ENCODE peak calls at places on chromosomes 1 and 21, in five cellular contexts. L is neuronal stem cell, S is IMR-90, K is PC-3, H is K562. A is an unnamed sample.

GRCh38 chr1:20439282-20439681 is 46.7 kb downstream of the CAMK2N1 start:
- DNase-seq in H (peak), L (no peak), K (peak), S (peak), A (no peak)

GRCh38 chr1:25519624-25520023 is 23.8 kb upstream of the LDLRAP1 start:
- DNase-seq in S (peak), H (no peak), L (no peak), K (peak), A (no peak)

GRCh38 chr21:34801519-34802132 is 132.8 kb downstream of the CLIC6 start:
- DNase-seq in L (no peak), S (no peak), H (peak), K (peak), A (no peak)

GRCh38 chr1:26358411-26359384 is 4.8 kb upstream of the CRYBG2 start:
- DNase-seq in L (no peak), K (peak), H (peak), S (no peak), A (no peak)

GRCh38 chr1:227947678-227948492 is at the start of gene WNT9A:
- DNase-seq in H (peak), L (peak), K (peak), S (peak), A (no peak)

GRCh38 chr1:36339615-36340014 is 16.2 kb upstream of the EVA1B start:
- DNase-seq in K (no peak), S (no peak), H (no peak), L (no peak), A (no peak)

GRCh38 chr1:36199934-36200741 is 24.1 kb upstream of the THRAP3 start:
- DNase-seq in L (no peak), K (peak), H (no peak), S (peak), A (no peak)

GRCh38 chr1:238281418-238281817 is 390.7 kb upstream of the ZP4 start:
- DNase-seq in H (no peak), S (no peak), L (no peak), K (peak), A (no peak)

GRCh38 chr21:27246741-27247140 is 279.9 kb upstream of the ADAMTS5 start:
- DNase-seq in H (no peak), S (peak), L (no peak), K (peak), A (no peak)

GRCh38 chr1:89312572-89312971 is 39.9 kb upstream of the GBP5 start:
- DNase-seq in L (no peak), S (no peak), K (no peak), H (no peak), A (no peak)

GRCh38 chr1:66576645-66577044 is 42.7 kb downstream of the SGIP1 start:
- DNase-seq in H (peak), S (peak), K (no peak), L (no peak), A (no peak)

GRCh38 chr1:67880056-67880601 is 46.9 kb upstream of the GNG12 start:
- DNase-seq in H (no peak), L (no peak), S (peak), K (peak), A (no peak)

GRCh38 chr1:30250338-30251022 is 472.9 kb downstream of the MATN1 start:
- DNase-seq in S (no peak), L (no peak), K (no peak), H (no peak), A (no peak)

GRCh38 chr1:44418022-44418673 is 13.1 kb downstream of the RNF220 start:
- DNase-seq in S (no peak), H (no peak), L (no peak), K (peak), A (no peak)

GRCh38 chr1:42639116-42639515 is 19.1 kb upstream of the PPIH start:
- DNase-seq in K (no peak), S (peak), L (no peak), H (no peak), A (no peak)

GRCh38 chr1:87141556-87141955 is 187.1 kb upstream of the LMO4 start:
- DNase-seq in K (no peak), H (no peak), S (no peak), L (no peak), A (no peak)

GRCh38 chr1:31934706-31935629 is 3.2 kb downstream of the PTP4A2 start:
- DNase-seq in K (peak), L (no peak), S (peak), H (peak), A (peak)
- H3K27ac ChIP-seq in K (peak), L (no peak), S (peak), H (peak), A (peak)

GRCh38 chr1:221562542-221563475 is 179.1 kb downstream of the DUSP10 start:
- DNase-seq in H (no peak), L (no peak), K (no peak), S (no peak), A (no peak)

GRCh38 chr1:221565718-221566117 is 176.2 kb downstream of the DUSP10 start:
- DNase-seq in S (no peak), L (no peak), K (no peak), H (no peak), A (no peak)

GRCh38 chr1:221567859-221568507 is 173.9 kb downstream of the DUSP10 start:
- DNase-seq in K (no peak), H (no peak), L (no peak), S (peak), A (no peak)

GRCh38 chr1:221564891-221565290 is 177.0 kb downstream of the DUSP10 start:
- DNase-seq in L (no peak), S (no peak), K (no peak), H (no peak), A (no peak)

GRCh38 chr1:221563476-221563921 is 178.4 kb downstream of the DUSP10 start:
- DNase-seq in S (no peak), H (no peak), K (no peak), L (no peak), A (no peak)
- H3K4me3 ChIP-seq in S (no peak), H (no peak), K (no peak), L (no peak), A (no peak)

GRCh38 chr1:5982868-5983267 is 9.4 kb downstream of the NPHP4 start:
- DNase-seq in K (no peak), L (no peak), S (no peak), H (peak), A (no peak)
- H3K9ac ChIP-seq in K (no peak), L (no peak), S (no peak), H (no peak), A (no peak)

DNA sequence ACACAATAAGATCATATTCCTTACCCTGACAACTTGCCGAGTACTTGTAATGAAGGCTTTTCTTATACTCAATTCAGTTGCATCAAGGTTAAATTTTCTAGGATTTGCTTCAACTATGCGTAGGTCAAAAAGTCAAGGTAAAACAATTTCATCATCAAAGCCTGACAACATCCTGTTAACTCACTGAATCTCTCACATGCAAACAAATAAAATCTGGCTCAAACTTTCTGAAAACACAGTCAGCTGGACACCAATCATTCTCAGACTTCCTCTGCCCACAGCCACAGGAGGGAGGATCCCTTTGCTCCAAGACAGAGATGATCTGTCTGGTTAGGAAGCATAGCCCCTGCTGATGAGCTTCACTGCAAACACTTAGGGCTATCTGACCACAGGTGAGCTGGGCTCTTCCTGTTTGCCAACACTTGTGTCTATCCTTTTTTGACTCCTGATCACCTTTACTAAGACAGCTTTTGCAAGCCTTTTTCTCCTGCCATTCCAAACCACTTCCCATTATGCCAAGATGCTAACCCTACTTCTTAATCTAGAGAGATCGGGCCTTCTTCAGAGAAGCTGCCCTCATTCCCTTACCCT is 20.0 kb downstream of the STX6 start:
- DNase-seq in H (no peak), S (no peak), L (no peak), K (no peak), A (no peak)
- H3K27ac ChIP-seq in H (no peak), S (no peak), L (no peak), K (no peak), A (no peak)

DNA sequence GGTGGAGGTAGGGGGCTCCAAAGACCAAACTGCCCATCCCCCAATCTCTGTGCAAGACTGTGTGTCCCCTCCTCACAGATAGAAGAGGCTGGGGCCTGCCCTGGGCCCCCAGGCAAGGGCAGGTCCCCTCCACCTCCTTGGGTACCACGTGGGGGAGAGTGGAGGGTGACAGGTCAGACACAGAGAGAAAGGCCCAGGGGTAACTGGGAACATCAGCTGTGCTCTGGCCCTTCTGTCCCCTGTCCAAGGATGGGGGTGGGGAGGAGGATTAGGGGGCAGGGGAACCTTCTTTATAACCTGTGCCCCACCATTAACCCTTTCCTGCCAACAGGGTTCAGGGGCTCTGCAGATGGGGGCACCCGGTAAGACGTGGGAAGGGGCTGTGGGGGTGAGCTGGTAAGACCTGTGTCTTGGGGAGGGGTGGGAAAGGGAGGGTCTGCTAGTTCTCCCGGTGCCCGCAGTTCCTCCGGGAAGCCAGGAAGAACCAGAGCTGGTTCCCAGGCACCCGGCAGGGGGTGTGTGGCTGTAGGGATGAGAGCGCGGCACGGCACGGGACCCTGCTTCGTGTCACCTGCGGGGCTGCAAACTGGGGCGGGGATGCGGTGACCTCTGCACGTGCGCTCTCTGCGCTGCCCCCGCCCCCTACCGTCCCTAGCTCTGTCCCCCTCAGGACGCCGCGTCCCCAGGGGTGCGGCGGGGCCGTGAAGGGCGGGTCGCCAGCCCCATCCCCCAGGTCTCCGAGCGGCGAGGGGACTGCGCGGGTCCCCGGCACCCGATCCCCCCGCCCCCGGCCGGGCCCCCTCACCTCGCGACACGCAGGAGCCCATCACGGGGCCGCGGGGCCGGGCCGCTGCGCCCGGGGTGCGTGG is 601 bp downstream of the FAM131C start:
- DNase-seq in H (no peak), L (no peak), K (no peak), S (no peak), A (no peak)
- H3K4me3 ChIP-seq in H (peak), L (peak), K (peak), S (peak), A (peak)

GRCh38 chr1:38558476-38559179 is 300.9 kb downstream of the RRAGC start:
- DNase-seq in S (no peak), H (no peak), L (no peak), K (no peak), A (no peak)

GRCh38 chr1:38561110-38561509 is 298.5 kb downstream of the RRAGC start:
- DNase-seq in H (no peak), S (no peak), K (no peak), L (no peak), A (no peak)

GRCh38 chr1:38558055-38558454 is 301.5 kb downstream of the RRAGC start:
- DNase-seq in K (no peak), S (no peak), L (no peak), H (no peak), A (no peak)

GRCh38 chr1:38561699-38562098 is 297.9 kb downstream of the RRAGC start:
- DNase-seq in H (peak), K (no peak), S (no peak), L (no peak), A (no peak)

GRCh38 chr1:38559180-38559874 is 300.2 kb downstream of the RRAGC start:
- DNase-seq in K (no peak), L (no peak), H (no peak), S (no peak), A (no peak)
- H3K9ac ChIP-seq in K (no peak), L (peak), H (no peak), S (no peak), A (no peak)